ENCODE peak calls at places on chromosome 4, in five cellular contexts. X is thoracic aorta, O is fibroblast of lung, E is uterus, W is heart right ventricle. Y is an unnamed sample.

GRCh38 chr4:3041192-3042142 is 32.9 kb downstream of the HTT-AS start:
- DNase-seq in X (no peak), O (peak; percentile 39), E (peak; percentile 28), W (peak; percentile 65), Y (peak; percentile 86)

GRCh38 chr4:3329887-3330286 is 37.1 kb downstream of the RGS12 start:
- DNase-seq in X (no peak), O (no peak), E (no peak), W (no peak), Y (no peak)

GRCh38 chr4:78645853-78646757 is 94.5 kb downstream of the ANXA3 start:
- DNase-seq in X (peak; percentile 52), O (peak; percentile 97), E (peak; percentile 85), W (peak; percentile 44), Y (no peak)

GRCh38 chr4:187460016-187460415 is 535.6 kb upstream of the ZFP42 start:
- DNase-seq in X (no peak), O (no peak), E (no peak), W (no peak), Y (no peak)

GRCh38 chr4:38574559-38575333 is 89.3 kb upstream of the KLF3 start:
- DNase-seq in X (no peak), O (no peak), E (no peak), W (no peak), Y (no peak)

GRCh38 chr4:115119804-115120352 is 6.5 kb upstream of the NDST4 start:
- DNase-seq in X (no peak), O (peak; percentile 1), E (no peak), W (no peak), Y (no peak)

GRCh38 chr4:123409301-123409700 is 12.7 kb downstream of the SPRY1 start:
- DNase-seq in X (no peak), O (no peak), E (no peak), W (no peak), Y (no peak)

GRCh38 chr4:106898621-106899230 is 137.4 kb downstream of the DKK2 start:
- DNase-seq in X (no peak), O (peak; percentile 67), E (no peak), W (no peak), Y (no peak)

GRCh38 chr4:27861381-27861787 is 1000.7 kb downstream of the STIM2 start:
- DNase-seq in X (no peak), O (peak; percentile 51), E (no peak), W (no peak), Y (no peak)

GRCh38 chr4:47374477-47374876 is 89.0 kb downstream of the COMMD8 start:
- DNase-seq in X (no peak), O (peak; percentile 51), E (peak; percentile 23), W (no peak), Y (no peak)

GRCh38 chr4:156816356-156816755 is 155.2 kb downstream of the PDGFC start:
- DNase-seq in X (no peak), O (no peak), E (no peak), W (no peak), Y (no peak)

DNA sequence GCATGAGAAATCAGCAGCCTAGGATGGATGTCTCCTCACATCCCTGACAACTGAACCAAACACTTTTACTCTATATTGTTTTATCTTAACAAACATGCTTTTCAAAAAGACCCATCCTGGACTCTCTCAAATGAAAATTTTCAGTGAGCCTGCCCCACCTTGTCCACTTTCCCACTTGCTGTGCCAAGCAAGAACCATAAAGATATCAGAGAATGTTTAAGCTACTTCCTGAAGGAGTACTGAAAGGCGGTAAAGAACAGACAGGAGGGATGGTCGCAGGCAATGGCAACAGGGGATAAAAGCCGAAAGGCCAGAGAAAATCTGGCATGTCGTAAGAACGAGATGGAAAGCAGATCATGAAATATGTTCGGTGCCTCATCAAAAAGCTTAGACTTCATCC is 10.5 kb downstream of the APBB2 start:
- DNase-seq in X (no peak), O (no peak), E (no peak), W (no peak), Y (no peak)
- H3K4me1 ChIP-seq in X (peaks cover 78% of the 10 kb centered on the region), O (peaks cover 18% of the 10 kb centered on the region), E (peaks cover 7% of the 10 kb centered on the region), W (peaks cover 77% of the 10 kb centered on the region), Y (peaks cover 54% of the 10 kb centered on the region)

GRCh38 chr4:56626420-56626819 is 54.7 kb downstream of the HOPX start:
- DNase-seq in X (no peak), O (no peak), E (no peak), W (no peak), Y (no peak)
- H3K9me3 ChIP-seq in X (no peaks in the 10 kb centered on the region), O (no peaks in the 10 kb centered on the region), E (no peaks in the 10 kb centered on the region), W (peaks cover 23% of the 10 kb centered on the region), Y (no peaks in the 10 kb centered on the region)

GRCh38 chr4:169400832-169401231 is 130.1 kb upstream of the SH3RF1 start:
- DNase-seq in X (no peak), O (no peak), E (no peak), W (no peak), Y (no peak)

GRCh38 chr4:169397762-169398161 is 127.0 kb upstream of the SH3RF1 start:
- DNase-seq in X (no peak), O (peak; percentile 65), E (no peak), W (no peak), Y (no peak)

GRCh38 chr4:169399976-169400767 is 129.4 kb upstream of the SH3RF1 start:
- DNase-seq in X (no peak), O (no peak), E (no peak), W (no peak), Y (no peak)

GRCh38 chr4:169398294-169398693 is 127.5 kb upstream of the SH3RF1 start:
- DNase-seq in X (no peak), O (peak; percentile 90), E (no peak), W (no peak), Y (no peak)
- H3K27ac ChIP-seq in X (no peak overlapping the region), O (no peak overlapping the region), E (peak overlapping the region; percentile 65), W (no peak overlapping the region), Y (no peak overlapping the region)

GRCh38 chr4:145161549-145161948 is 18.8 kb downstream of the OTUD4 start:
- DNase-seq in X (no peak), O (no peak), E (no peak), W (no peak), Y (no peak)
- H3K4me1 ChIP-seq in X (no peaks in the 10 kb centered on the region), O (no peaks in the 10 kb centered on the region), E (no peaks in the 10 kb centered on the region), W (no peaks in the 10 kb centered on the region), Y (no peaks in the 10 kb centered on the region)

GRCh38 chr4:175147233-175147632 is 229.1 kb downstream of the ADAM29 start:
- DNase-seq in X (no peak), O (no peak), E (no peak), W (no peak), Y (peak; percentile 28)

DNA sequence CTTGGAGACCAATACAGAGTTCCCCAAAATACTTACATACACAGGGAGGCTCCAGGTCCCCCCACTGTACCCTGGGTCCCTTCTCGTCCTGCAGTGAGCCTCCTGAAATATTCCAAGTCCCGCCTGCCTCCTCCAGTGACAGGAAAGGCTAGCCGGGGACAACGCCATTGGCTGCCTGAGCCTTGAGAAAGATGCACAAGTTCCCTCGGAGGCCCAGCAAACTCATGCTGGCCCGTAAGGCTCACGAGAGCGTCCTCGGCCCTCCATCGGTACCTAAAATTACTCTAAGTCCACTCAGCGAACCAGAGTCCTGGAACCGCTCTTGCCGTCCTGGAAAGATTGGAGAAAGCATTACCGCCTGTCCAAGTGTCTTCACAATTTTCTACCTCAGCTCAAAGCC is 228.6 kb downstream of the ADAM29 start:
- DNase-seq in X (no peak), O (no peak), E (no peak), W (no peak), Y (peak; percentile 40)
- H3K9me3 ChIP-seq in X (no peaks in the 10 kb centered on the region), O (no peaks in the 10 kb centered on the region), E (no peaks in the 10 kb centered on the region), W (peaks cover 12% of the 10 kb centered on the region), Y (no peaks in the 10 kb centered on the region)

DNA sequence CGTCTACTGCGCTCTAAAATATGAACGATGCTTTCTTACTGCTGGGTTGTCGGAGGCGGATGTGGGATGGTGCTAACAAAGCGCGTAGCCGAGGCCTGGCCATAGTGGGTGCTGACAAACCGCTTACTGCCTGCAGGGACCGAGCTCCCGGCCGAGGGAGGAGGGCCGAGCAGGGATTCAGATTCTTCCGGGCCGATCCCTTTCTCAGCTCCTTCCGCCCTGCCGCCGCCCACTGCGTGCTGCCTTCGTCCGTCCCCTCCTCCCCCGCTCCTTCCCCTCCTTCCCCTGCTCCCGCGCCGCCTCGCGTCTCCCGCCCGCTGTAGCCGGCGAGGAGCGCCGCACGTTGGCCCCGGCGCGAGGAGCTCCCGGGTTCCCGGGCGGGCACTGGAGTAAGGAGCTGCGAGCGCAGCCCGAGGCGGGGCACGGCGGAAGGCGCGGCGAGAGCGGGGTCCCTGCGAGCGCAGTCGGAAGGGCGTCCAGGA is at the start of gene STK32B:
- DNase-seq in X (no peak), O (peak; percentile 60), E (peak; percentile 55), W (peak; percentile 70), Y (peak; percentile 81)
- H3K27ac ChIP-seq in X (no peak within 1 kb of the TSS), O (no peak within 1 kb of the TSS), E (peak within 1 kb of the TSS; percentile 56), W (no peak within 1 kb of the TSS), Y (no peak within 1 kb of the TSS)

Y was measured in upper lobe of right lung.